ENCODE peak calls at places on chromosomes 16 and 17, in five cellular contexts. A is GM12878, E is K562, P is H1, F is HepG2. N is an unnamed sample.

GRCh38 chr17:27552467-27552779 is 78.6 kb upstream of the LGALS9 start:
- DNase-seq in A (no peak), E (no peak), P (no peak), F (peak), N (peak)

GRCh38 chr17:44219126-44219635 is 294 bp downstream of the UBTF start:
- DNase-seq in A (no peak), E (no peak), P (no peak), F (peak), N (no peak)

GRCh38 chr16:591892-592517 is 2.1 kb downstream of the RAB40C start:
- DNase-seq in A (no peak), E (no peak), P (no peak), F (no peak), N (no peak)

GRCh38 chr16:648071-648785 is 937 bp upstream of the WDR90 start:
- DNase-seq in A (no peak), E (no peak), P (no peak), F (peak), N (no peak)

GRCh38 chr16:47888142-47888541 is 267.7 kb downstream of the ABCC12 start:
- DNase-seq in A (no peak), E (no peak), P (peak), F (peak), N (no peak)

GRCh38 chr17:5874486-5874885 is 195.7 kb upstream of the WSCD1 start:
- DNase-seq in A (no peak), E (no peak), P (no peak), F (no peak), N (no peak)

GRCh38 chr16:85645021-85645589 is 32.0 kb downstream of the GSE1 start:
- DNase-seq in A (no peak), E (no peak), P (no peak), F (peak), N (peak)

GRCh38 chr16:48971571-48972071 is 310.0 kb downstream of the CBLN1 start:
- DNase-seq in A (no peak), E (no peak), P (no peak), F (no peak), N (peak)

GRCh38 chr16:58638148-58639036 is 8.8 kb upstream of the CNOT1 start:
- DNase-seq in A (no peak), E (peak), P (peak), F (peak), N (peak)

GRCh38 chr17:41535764-41536481 is 7.8 kb upstream of the KRT19 start:
- DNase-seq in A (no peak), E (no peak), P (no peak), F (no peak), N (no peak)

GRCh38 chr17:17191346-17191792 is 14.8 kb downstream of the PLD6 start:
- DNase-seq in A (no peak), E (no peak), P (no peak), F (no peak), N (no peak)

GRCh38 chr17:16361874-16362273 is 8.6 kb upstream of the CENPV start:
- DNase-seq in A (no peak), E (no peak), P (no peak), F (no peak), N (no peak)

GRCh38 chr16:81601008-81601428 is 156.4 kb downstream of the CMIP start:
- DNase-seq in A (no peak), E (no peak), P (no peak), F (no peak), N (no peak)

GRCh38 chr17:27276653-27277156 is 17.2 kb upstream of the WSB1 start:
- DNase-seq in A (no peak), E (peak), P (peak), F (no peak), N (no peak)

GRCh38 chr16:79758615-79759346 is 158.2 kb upstream of the MAF start:
- DNase-seq in A (no peak), E (no peak), P (no peak), F (peak), N (no peak)

GRCh38 chr16:12340151-12340733 is 363.7 kb downstream of the SNX29 start:
- DNase-seq in A (no peak), E (peak), P (no peak), F (peak), N (peak)

GRCh38 chr16:1212616-1213194 is 12.4 kb downstream of the TPSG1 start:
- DNase-seq in A (no peak), E (no peak), P (no peak), F (no peak), N (no peak)

GRCh38 chr17:65729207-65729606 is 167.8 kb upstream of the AXIN2 start:
- DNase-seq in A (no peak), E (no peak), P (no peak), F (no peak), N (no peak)

GRCh38 chr17:81057079-81057730 is 22.3 kb downstream of the BAIAP2 start:
- DNase-seq in A (no peak), E (peak), P (no peak), F (no peak), N (no peak)

GRCh38 chr17:37570527-37571093 is 38.6 kb downstream of the SYNRG start:
- DNase-seq in A (no peak), E (peak), P (peak), F (peak), N (peak)

GRCh38 chr16:4090476-4090875 is 25.8 kb downstream of the ADCY9 start:
- DNase-seq in A (no peak), E (no peak), P (no peak), F (no peak), N (no peak)

GRCh38 chr17:55263565-55264272 is 1.0 kb upstream of the HLF start:
- DNase-seq in A (no peak), E (no peak), P (no peak), F (no peak), N (no peak)

GRCh38 chr17:751269-752001 is 629 bp downstream of the GEMIN4 start:
- DNase-seq in A (no peak), E (peak), P (no peak), F (no peak), N (no peak)

GRCh38 chr16:70395345-70395901 is 43.5 kb downstream of the ST3GAL2 start:
- DNase-seq in A (no peak), E (peak), P (peak), F (peak), N (no peak)

GRCh38 chr16:11201498-11202259 is 54.3 kb downstream of the SOCS1 start:
- DNase-seq in A (no peak), E (peak), P (peak), F (peak), N (peak)

GRCh38 chr16:31471875-31472558 is at the start of gene TGFB1I1:
- DNase-seq in A (no peak), E (no peak), P (no peak), F (no peak), N (no peak)

GRCh38 chr16:66950437-66950836 is 10.6 kb upstream of the CES3 start:
- DNase-seq in A (no peak), E (no peak), P (no peak), F (no peak), N (no peak)

GRCh38 chr17:60610481-60610880 is 10.5 kb downstream of the PPM1D start:
- DNase-seq in A (no peak), E (no peak), P (no peak), F (no peak), N (no peak)

GRCh38 chr16:12170103-12171025 is 193.8 kb downstream of the SNX29 start:
- DNase-seq in A (no peak), E (no peak), P (no peak), F (no peak), N (no peak)

GRCh38 chr17:78124081-78124835 is 4.3 kb downstream of the TMC6 start:
- DNase-seq in A (no peak), E (no peak), P (no peak), F (no peak), N (no peak)

GRCh38 chr16:62038646-62039045 is 2.4 kb upstream of the CDH8 start:
- DNase-seq in A (no peak), E (no peak), P (no peak), F (no peak), N (no peak)

GRCh38 chr17:82791532-82791931 is 39.7 kb downstream of the TBCD start:
- DNase-seq in A (no peak), E (no peak), P (no peak), F (no peak), N (no peak)

DNA sequence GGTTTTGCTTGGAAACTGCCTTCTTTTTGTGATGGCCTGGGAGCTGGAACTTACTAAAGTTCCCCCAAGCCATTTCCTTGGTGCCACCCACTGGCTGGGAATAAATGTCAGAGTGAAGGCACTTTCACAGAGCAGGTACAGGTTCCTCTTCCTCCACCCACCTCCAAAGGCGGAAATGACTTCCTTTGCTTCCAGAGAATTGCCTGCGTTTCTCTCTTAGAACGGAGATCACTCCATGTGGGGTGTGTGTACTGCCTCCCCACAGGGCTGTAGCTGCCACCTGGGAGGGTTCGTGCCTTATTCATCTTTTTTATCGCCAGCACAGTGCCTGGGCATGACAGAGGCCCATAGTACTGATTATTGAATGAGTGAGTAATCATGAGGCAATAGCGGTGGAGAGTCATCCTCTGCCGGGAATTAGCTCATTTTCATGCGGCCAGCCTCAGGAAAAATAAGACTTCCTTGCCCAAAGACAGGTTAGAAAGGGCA is 32.2 kb upstream of the HAS3 start:
- DNase-seq in A (no peak), E (no peak), P (no peak), F (peak), N (peak)
- TF ChIP-seq ZNF274 in A (no peak), E (no peak), P (no peak), F (no peak), N (no peak)

DNA sequence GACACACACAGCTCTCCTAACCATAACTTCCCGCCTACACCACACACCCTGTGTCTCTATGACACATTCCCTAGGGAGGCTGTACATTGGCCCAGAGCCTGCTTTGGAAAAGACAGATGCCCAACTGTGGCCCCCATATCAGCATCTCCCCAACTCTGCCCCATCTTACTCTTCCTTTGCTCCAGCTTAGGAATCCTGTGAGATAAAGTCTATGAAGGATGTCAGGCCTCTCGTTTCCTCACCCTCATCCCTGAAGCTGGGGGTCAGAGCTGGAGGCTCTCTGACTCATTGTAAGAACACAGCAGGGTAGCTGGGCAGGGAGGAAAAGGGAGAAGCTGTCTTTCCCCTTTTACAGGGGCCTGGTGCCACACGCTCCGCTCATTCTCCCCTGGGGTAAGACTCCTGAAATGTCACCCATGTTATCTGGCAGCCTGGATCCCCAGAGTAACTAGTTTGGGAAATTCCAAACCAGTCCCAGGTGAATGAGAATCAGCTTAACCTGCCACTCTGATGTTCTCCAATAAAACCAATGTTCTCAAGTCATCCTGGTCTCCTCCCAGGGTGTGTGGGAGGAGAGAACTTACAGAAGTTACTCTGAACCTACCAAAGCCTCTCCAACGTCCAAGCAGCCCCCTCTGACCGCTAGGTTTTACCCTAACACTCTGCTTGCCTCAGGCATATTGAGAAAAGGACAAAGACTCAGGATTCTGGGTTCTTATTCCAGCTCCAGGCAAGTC is 2.8 kb downstream of the RAPGEFL1 start:
- DNase-seq in A (no peak), E (no peak), P (no peak), F (no peak), N (no peak)
- TF ChIP-seq POLR2A in A (no peak), E (no peak), P (no peak), F (no peak), N (no peak)

DNA sequence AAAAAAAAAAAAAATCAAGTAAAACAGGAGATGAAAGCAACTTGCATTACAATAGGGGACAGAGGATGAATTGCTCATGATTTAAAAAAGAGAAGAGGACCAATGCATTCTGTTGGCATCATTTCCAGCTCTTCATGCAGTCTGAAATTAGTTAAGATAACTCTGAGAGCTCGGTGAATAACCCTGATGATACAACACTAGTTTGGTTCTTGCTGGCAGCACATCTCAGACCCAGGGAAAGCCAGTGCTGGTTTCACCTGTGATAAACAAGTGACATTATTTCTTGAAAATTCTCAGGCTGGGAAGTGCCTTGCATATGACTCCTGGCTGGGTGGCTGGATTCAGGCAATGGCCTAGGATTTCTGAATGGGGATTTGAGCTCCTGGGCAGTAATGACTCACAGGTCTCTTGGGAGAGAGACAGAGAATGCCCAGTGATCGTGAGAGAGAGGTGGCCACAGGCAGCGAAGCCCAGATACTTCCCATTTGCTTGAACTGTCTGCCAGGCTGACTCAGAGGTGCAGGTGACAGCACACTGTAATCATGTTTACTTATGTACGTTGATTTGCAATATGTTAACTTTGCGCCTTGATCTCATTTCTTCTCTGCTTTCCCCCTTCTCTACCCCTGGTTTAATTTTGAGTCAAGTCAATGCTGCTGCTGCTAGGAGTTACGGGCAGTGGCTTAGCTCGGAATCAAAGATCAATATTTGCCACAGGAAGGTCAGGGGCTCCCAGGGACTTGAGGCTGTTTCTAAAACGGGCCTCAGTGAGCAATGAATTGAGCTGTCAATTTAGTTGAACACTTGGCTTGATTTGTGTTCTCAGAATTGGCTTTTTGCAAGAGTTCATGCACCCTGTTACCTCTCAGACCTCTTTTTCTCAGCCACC is 27.1 kb downstream of the ARSG start:
- DNase-seq in A (no peak), E (no peak), P (no peak), F (peak), N (peak)
- TF ChIP-seq ZNF274 in A (no peak), E (no peak), P (no peak), F (no peak), N (no peak)

GRCh38 chr17:2042355-2042929 is 620 bp downstream of the OVCA2 start:
- DNase-seq in A (no peak), E (peak), P (no peak), F (no peak), N (no peak)
- TF ChIP-seq POLR2A in A (no peak), E (peak), P (no peak), F (no peak), N (no peak)

DNA sequence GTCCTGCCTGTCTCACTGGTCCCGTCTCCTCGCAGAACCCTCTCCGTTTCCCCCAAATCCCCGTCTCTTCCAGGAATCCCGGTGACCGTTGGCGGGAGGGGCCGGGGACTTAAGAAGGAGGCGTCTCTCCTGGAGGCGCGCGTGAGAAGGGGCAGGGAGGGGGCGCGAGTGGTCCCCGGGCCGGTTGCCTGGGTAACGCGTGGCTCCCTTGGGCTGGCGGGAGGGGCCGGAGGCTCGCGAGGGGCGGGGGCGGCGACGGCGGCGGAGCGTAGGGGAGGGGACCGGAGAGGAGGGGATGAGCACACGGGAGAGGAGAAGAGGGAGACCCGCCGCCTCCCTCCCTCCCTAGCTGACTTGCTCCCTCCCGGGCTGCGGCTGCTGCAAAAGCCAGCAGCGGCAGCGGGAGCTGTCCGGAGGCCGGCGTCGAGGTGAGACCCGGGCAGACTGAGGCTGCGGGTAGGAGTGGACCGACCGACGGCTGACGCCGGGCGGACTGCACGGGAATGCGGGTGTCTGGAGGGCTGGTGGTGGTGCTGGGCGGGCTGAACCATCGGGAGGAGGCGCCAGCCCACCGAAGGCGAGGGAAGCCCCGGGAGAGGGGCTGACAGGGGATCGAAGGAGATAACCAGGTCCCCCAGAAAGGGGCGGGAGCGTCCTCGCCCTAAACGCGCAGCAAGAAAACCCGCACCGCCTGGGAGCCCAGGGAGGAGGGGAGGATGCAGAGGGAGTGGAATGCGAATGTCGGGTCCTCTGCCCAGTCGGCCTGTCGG is at the start of gene PRRT2:
- DNase-seq in A (no peak), E (peak), P (no peak), F (no peak), N (no peak)
- TF ChIP-seq ZNF274 in A (no peak), E (no peak), P (no peak), F (no peak), N (no peak)

GRCh38 chr17:7834891-7835817 is 1.1 kb downstream of the KDM6B start:
- DNase-seq in A (peak), E (peak), P (peak), F (peak), N (peak)
- TF ChIP-seq POLR2A in A (no peak), E (peak), P (no peak), F (peak), N (peak)

GRCh38 chr17:50029185-50029584 is 26.7 kb upstream of the ITGA3 start:
- DNase-seq in A (no peak), E (no peak), P (no peak), F (no peak), N (no peak)

GRCh38 chr17:50028207-50029120 is 27.4 kb upstream of the ITGA3 start:
- DNase-seq in A (no peak), E (no peak), P (no peak), F (no peak), N (no peak)

GRCh38 chr17:50026901-50027638 is 28.8 kb upstream of the ITGA3 start:
- DNase-seq in A (no peak), E (peak), P (peak), F (peak), N (peak)

GRCh38 chr17:50026046-50026675 is 29.7 kb upstream of the ITGA3 start:
- DNase-seq in A (no peak), E (no peak), P (no peak), F (no peak), N (no peak)

DNA sequence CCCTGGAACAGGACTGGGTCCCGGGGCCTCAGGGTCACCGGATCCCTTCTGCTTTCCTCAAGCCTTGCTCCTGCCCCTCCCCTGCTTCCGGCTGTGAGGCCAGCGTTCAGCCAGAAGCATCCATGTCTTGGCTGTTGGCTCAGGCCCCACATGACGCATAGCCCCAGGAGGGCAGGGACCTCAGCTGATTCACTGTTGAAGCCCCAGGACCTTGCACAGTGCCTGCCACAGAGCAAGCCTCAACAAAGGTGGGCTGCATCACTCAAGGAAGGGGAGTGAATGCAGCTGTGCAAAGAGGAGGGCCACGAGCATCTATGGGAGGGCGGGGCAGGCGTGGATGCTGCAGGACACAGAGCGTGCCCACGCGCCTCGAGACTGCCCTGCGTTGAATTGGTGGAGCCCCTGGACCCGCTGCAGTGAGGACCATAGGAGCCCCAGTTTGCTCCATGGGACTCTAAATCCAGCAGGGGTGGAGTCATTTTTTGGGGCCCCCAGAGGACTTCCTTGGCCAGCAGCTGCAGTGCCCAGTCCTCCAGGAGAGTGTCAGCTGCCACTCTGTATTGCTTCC is 28.2 kb upstream of the ITGA3 start:
- DNase-seq in A (no peak), E (no peak), P (no peak), F (no peak), N (peak)
- TF ChIP-seq ZNF274 in A (no peak), E (no peak), P (no peak), F (no peak), N (no peak)